ENCODE peak calls at places on chromosomes 6 and 20, in four cellular contexts. O is aorta, N is M059J, V is HS-27A. Q is an unnamed sample.

GRCh38 chr6:134368670-134369069 is 50.8 kb upstream of the SGK1 start:
- DNase-seq in O (no peak), N (no peak), V (no peak), Q (no peak)

GRCh38 chr6:80457044-80457933 is 350.8 kb downstream of the BCKDHB start:
- DNase-seq in O (peak), N (peak), V (no peak), Q (no peak)

GRCh38 chr20:56778765-56779195 is 149.7 kb downstream of the TFAP2C start:
- DNase-seq in O (no peak), N (peak), V (no peak), Q (no peak)

GRCh38 chr6:53294095-53294494 is 54.7 kb downstream of the ELOVL5 start:
- DNase-seq in O (no peak), N (no peak), V (no peak), Q (no peak)

GRCh38 chr6:75412937-75413662 is 80.5 kb downstream of the FILIP1 start:
- DNase-seq in O (no peak), N (peak), V (no peak), Q (no peak)

GRCh38 chr6:44062771-44063560 is 64.3 kb downstream of the MRPL14 start:
- DNase-seq in O (peak), N (no peak), V (no peak), Q (no peak)

GRCh38 chr6:71419217-71419953 is 130.8 kb downstream of the OGFRL1 start:
- DNase-seq in O (no peak), N (peak), V (no peak), Q (no peak)

GRCh38 chr20:37524221-37524700 is 3.2 kb downstream of the NNAT start:
- DNase-seq in O (no peak), N (no peak), V (no peak), Q (peak)

GRCh38 chr6:104623052-104623690 is 236.5 kb downstream of the HACE1 start:
- DNase-seq in O (no peak), N (peak), V (no peak), Q (no peak)

GRCh38 chr6:90375681-90376439 is 79.2 kb upstream of the BACH2 start:
- DNase-seq in O (no peak), N (peak), V (no peak), Q (no peak)

GRCh38 chr20:1663917-1664316 is 6.3 kb upstream of the SIRPG start:
- DNase-seq in O (no peak), N (peak), V (no peak), Q (no peak)

GRCh38 chr20:1894471-1894950 is 696 bp upstream of the SIRPA start:
- DNase-seq in O (peak), N (peak), V (no peak), Q (peak)

GRCh38 chr6:157066781-157067491 is 256.4 kb downstream of the TMEM242 start:
- DNase-seq in O (no peak), N (peak), V (no peak), Q (no peak)

GRCh38 chr6:155419161-155419560 is 36.5 kb downstream of the NOX3 start:
- DNase-seq in O (no peak), N (peak), V (no peak), Q (no peak)

GRCh38 chr6:129630606-129631005 is 79.4 kb downstream of the ARHGAP18 start:
- DNase-seq in O (no peak), N (no peak), V (no peak), Q (no peak)

GRCh38 chr20:20373046-20373706 is 5.3 kb downstream of the INSM1 start:
- DNase-seq in O (no peak), N (peak), V (no peak), Q (no peak)

GRCh38 chr6:25056130-25056529 is 120.4 kb upstream of the RIPOR2 start:
- DNase-seq in O (no peak), N (peak), V (no peak), Q (no peak)

GRCh38 chr6:44258921-44259320 is 1.6 kb upstream of the SLC35B2 start:
- DNase-seq in O (no peak), N (no peak), V (no peak), Q (no peak)

GRCh38 chr20:25205277-25206062 is 10.0 kb downstream of the ENTPD6 start:
- DNase-seq in O (no peak), N (no peak), V (no peak), Q (no peak)

GRCh38 chr6:147065786-147066185 is 138.4 kb upstream of the STXBP5 start:
- DNase-seq in O (no peak), N (peak), V (no peak), Q (no peak)

GRCh38 chr6:11203306-11204009 is 29.0 kb downstream of the NEDD9 start:
- DNase-seq in O (no peak), N (no peak), V (no peak), Q (no peak)

GRCh38 chr20:49247169-49247734 is 28.0 kb downstream of the DDX27 start:
- DNase-seq in O (no peak), N (no peak), V (no peak), Q (no peak)

GRCh38 chr6:87660226-87660886 is 41.7 kb downstream of the AKIRIN2 start:
- DNase-seq in O (no peak), N (peak), V (peak), Q (no peak)

GRCh38 chr6:46555129-46555528 is 63.9 kb upstream of the RCAN2 start:
- DNase-seq in O (no peak), N (no peak), V (no peak), Q (no peak)

GRCh38 chr20:18588554-18589043 is 745 bp downstream of the DTD1 start:
- DNase-seq in O (no peak), N (no peak), V (no peak), Q (no peak)

GRCh38 chr6:139942333-139942732 is 567.9 kb upstream of the CITED2 start:
- DNase-seq in O (no peak), N (no peak), V (no peak), Q (no peak)

GRCh38 chr6:145887969-145888368 is 73.4 kb upstream of the FBXO30 start:
- DNase-seq in O (peak), N (peak), V (no peak), Q (no peak)

GRCh38 chr6:154580397-154581135 is 70.1 kb upstream of the CNKSR3 start:
- DNase-seq in O (no peak), N (peak), V (no peak), Q (no peak)

GRCh38 chr6:166541876-166542579 is 44.5 kb downstream of the RAMACL start:
- DNase-seq in O (no peak), N (no peak), V (no peak), Q (no peak)

Q was measured in retina.